ENCODE peak calls at places on chromosome 20, in seven cellular contexts. E, I, R, F, B, S and K are unnamed samples.
A peak's percentile ranks its signal among the peaks of the same experiment; 100 is the strongest.

GRCh38 chr20:48904566-48905321 is 16.8 kb upstream of the ARFGEF2 start:
- DNase-seq in S (peak; percentile 37), E (peak; percentile 15), B (no peak), I (peak; percentile 69), F (peak; percentile 70), R (no peak), K (no peak)

GRCh38 chr20:37651932-37652331 is 41.9 kb upstream of the CTNNBL1 start:
- DNase-seq in B (no peak), R (no peak), S (peak; percentile 29), E (no peak), I (no peak), F (peak; percentile 46), K (no peak)

GRCh38 chr20:46494077-46494476 is 19.3 kb downstream of the ZNF334 start:
- DNase-seq in F (no peak), I (no peak), R (no peak), E (no peak), S (no peak), B (no peak), K (no peak)

GRCh38 chr20:25051386-25052155 is 6.4 kb downstream of the ACSS1 start:
- DNase-seq in S (no peak), I (no peak), B (no peak), E (no peak), R (no peak), F (no peak), K (no peak)

GRCh38 chr20:54642733-54643667 is 167.6 kb downstream of the DOK5 start:
- DNase-seq in I (no peak), B (no peak), F (no peak), R (no peak), S (no peak), E (no peak), K (no peak)

GRCh38 chr20:32192698-32193097 is 14.8 kb downstream of the PLAGL2 start:
- DNase-seq in R (no peak), F (no peak), E (no peak), I (no peak), B (no peak), S (no peak), K (no peak)

GRCh38 chr20:7989379-7989778 is 30.2 kb downstream of the TMX4 start:
- DNase-seq in I (no peak), S (no peak), B (no peak), E (no peak), F (no peak), R (no peak), K (no peak)

GRCh38 chr20:49583669-49584417 is 15.9 kb upstream of the PTGIS start:
- DNase-seq in F (no peak), E (no peak), I (peak; percentile 86), B (peak; percentile 77), R (no peak), S (peak; percentile 85), K (no peak)

GRCh38 chr20:63596423-63596822 is 22.4 kb upstream of the HELZ2 start:
- DNase-seq in S (no peak), E (no peak), F (no peak), I (no peak), B (no peak), R (no peak), K (no peak)

GRCh38 chr20:58852559-58853271 is at the start of gene GNAS:
- DNase-seq in F (peak; percentile 81), R (no peak), E (peak; percentile 37), B (no peak), I (peak; percentile 57), S (peak; percentile 58), K (no peak)

GRCh38 chr20:24942679-24943078 is 6.4 kb upstream of the CST7 start:
- DNase-seq in E (no peak), B (no peak), I (no peak), F (no peak), S (no peak), R (no peak), K (no peak)

GRCh38 chr20:8372819-8373218 is 240.8 kb downstream of the PLCB1 start:
- DNase-seq in E (no peak), F (no peak), R (no peak), I (no peak), S (no peak), B (no peak), K (no peak)

GRCh38 chr20:33437141-33437911 is 6.2 kb downstream of the SNTA1 start:
- DNase-seq in F (no peak), R (peak; percentile 65), S (peak; percentile 75), B (peak; percentile 8), I (peak; percentile 72), E (no peak), K (no peak)